ENCODE peak calls at places on chromosomes 6 and 20, in nine cellular contexts. K is smooth muscle cell of the brain vasculature; D is GM12892; E is T-helper 9 cell; X is AML-193; O is SHP77; H is effector memory CD8-positive, alpha-beta T cell; Y is keratinocyte; B is pancreas. I is an unnamed sample.

GRCh38 chr20:63223121-63223825 is 7.3 kb upstream of the YTHDF1 start:
- DNase-seq in E (peak; percentile 31), X (no peak), K (no peak), D (no peak), H (peak; percentile 46), O (peak; percentile 66), Y (no peak), B (peak; percentile 49), I (peak; percentile 54)

GRCh38 chr6:37698264-37699137 is 818 bp upstream of the MDGA1 start:
- DNase-seq in D (peak; percentile 52), H (peak; percentile 65), K (no peak), O (peak; percentile 38), B (peak; percentile 82), X (no peak), E (peak; percentile 43), Y (no peak), I (peak; percentile 42)

GRCh38 chr6:127026247-127026646 is 92.2 kb upstream of the RSPO3 start:
- DNase-seq in B (no peak), D (no peak), H (no peak), X (no peak), Y (peak; percentile 40), O (no peak), K (no peak), E (no peak), I (no peak)

GRCh38 chr6:2909718-2910117 is 6.6 kb upstream of the SERPINB9 start:
- DNase-seq in Y (no peak), O (no peak), E (no peak), H (no peak), X (no peak), B (no peak), K (no peak), D (no peak), I (no peak)

GRCh38 chr6:142940487-142940886 is 4.5 kb downstream of the HIVEP2 start:
- DNase-seq in K (no peak), H (no peak), X (no peak), O (no peak), D (no peak), B (no peak), E (no peak), Y (no peak), I (no peak)

GRCh38 chr6:43963203-43963602 is 164.0 kb downstream of the MRPL14 start:
- DNase-seq in Y (no peak), X (no peak), H (no peak), O (peak; percentile 3), B (no peak), D (no peak), K (no peak), E (no peak), I (no peak)

GRCh38 chr6:48628316-48628715 is 517.3 kb upstream of the PTCHD4 start:
- DNase-seq in D (no peak), B (no peak), X (no peak), E (no peak), O (no peak), Y (no peak), H (no peak), K (no peak), I (no peak)

GRCh38 chr20:3751664-3752385 is 15.7 kb downstream of the ADISSP start:
- DNase-seq in K (no peak), B (peak; percentile 75), E (peak; percentile 28), X (no peak), O (no peak), D (no peak), H (no peak), Y (no peak), I (no peak)

I was measured in GM19239.